ENCODE peak calls at places on chromosome 5, in six cellular contexts. I, W, Q, D, U and Y are unnamed samples.

GRCh38 chr5:139850423-139851016 is 54.9 kb downstream of the PSD2 start:
- DNase-seq in W (no peak), I (no peak), U (no peak), D (peak), Q (no peak), Y (no peak)

GRCh38 chr5:120405923-120406322 is 58.2 kb upstream of the PRR16 start:
- DNase-seq in W (no peak), U (no peak), Q (no peak), D (no peak), I (peak), Y (no peak)

GRCh38 chr5:6634327-6634713 is 1.1 kb downstream of the SRD5A1 start:
- DNase-seq in W (no peak), U (no peak), I (no peak), D (no peak), Q (peak), Y (no peak)

GRCh38 chr5:126395198-126395597 is 28.0 kb upstream of the GRAMD2B start:
- DNase-seq in Q (no peak), W (no peak), U (no peak), I (no peak), D (no peak), Y (no peak)

GRCh38 chr5:141513627-141514329 is 24.9 kb downstream of the PCDHGC5 start:
- DNase-seq in W (peak), D (peak), Q (peak), I (no peak), U (no peak), Y (no peak)

GRCh38 chr5:50889790-50890189 is 223.4 kb downstream of the PARP8 start:
- DNase-seq in D (no peak), Q (no peak), U (no peak), W (no peak), I (peak), Y (no peak)

GRCh38 chr5:171483453-171484177 is 64.2 kb downstream of the FGF18 start:
- DNase-seq in U (no peak), Q (no peak), D (no peak), I (no peak), W (no peak), Y (no peak)

GRCh38 chr5:132813599-132814440 is 718 bp downstream of the SOWAHA start:
- DNase-seq in W (no peak), U (no peak), Q (peak), I (no peak), D (peak), Y (no peak)

GRCh38 chr5:12245429-12245828 is 341.2 kb upstream of the CTNND2 start:
- DNase-seq in D (no peak), U (no peak), W (no peak), I (peak), Q (no peak), Y (no peak)